ENCODE peak calls at places on chromosome 21, in five cellular contexts. W is prostate gland; O is effector memory CD4-positive, alpha-beta T cell; J is HCT116; I is PC-3. B is an unnamed sample.

GRCh38 chr21:41835711-41836154 is 43.4 kb downstream of the PRDM15 start:
- DNase-seq in O (no peak), W (no peak), J (no peak), I (no peak), B (no peak)

GRCh38 chr21:29264721-29265120 is 34.0 kb upstream of the BACH1 start:
- DNase-seq in I (no peak), O (no peak), W (no peak), J (no peak), B (no peak)

GRCh38 chr21:42405064-42406059 is 1.7 kb downstream of the UBASH3A start:
- DNase-seq in I (no peak), W (no peak), O (no peak), J (no peak), B (no peak)

GRCh38 chr21:31471865-31472264 is 127.8 kb upstream of the TIAM1 start:
- DNase-seq in O (no peak), J (no peak), W (no peak), I (no peak), B (no peak)

GRCh38 chr21:16438761-16439160 is 709.0 kb downstream of the USP25 start:
- DNase-seq in J (no peak), I (no peak), W (no peak), O (no peak), B (no peak)

GRCh38 chr21:33848252-33848953 is 67.2 kb downstream of the ATP5PO start:
- DNase-seq in W (no peak), O (no peak), J (no peak), I (peak; percentile 91), B (no peak)

GRCh38 chr21:41684381-41685245 is 82.2 kb downstream of the RIPK4 start:
- DNase-seq in I (peak; percentile 86), O (no peak), J (no peak), W (peak; percentile 77), B (no peak)

GRCh38 chr21:43981151-43981870 is 30.8 kb upstream of the TRAPPC10 start:
- DNase-seq in W (no peak), I (no peak), O (no peak), J (no peak), B (no peak)

GRCh38 chr21:16169102-16169511 is 439.3 kb downstream of the USP25 start:
- DNase-seq in I (no peak), O (no peak), J (no peak), W (no peak), B (no peak)

GRCh38 chr21:43921602-43921978 is 56.6 kb downstream of the AGPAT3 start:
- DNase-seq in W (no peak), I (no peak), O (peak; percentile 23), J (no peak), B (peak; percentile 76)

GRCh38 chr21:15283789-15284188 is 219.0 kb upstream of the NRIP1 start:
- DNase-seq in J (no peak), I (no peak), W (no peak), O (no peak), B (no peak)

GRCh38 chr21:35048183-35048601 is 910 bp downstream of the RUNX1 start:
- DNase-seq in I (peak; percentile 46), J (no peak), W (no peak), O (no peak), B (no peak)

GRCh38 chr21:18477059-18477458 is 73.5 kb upstream of the TMPRSS15 start:
- DNase-seq in W (no peak), I (peak; percentile 30), J (no peak), O (no peak), B (no peak)

GRCh38 chr21:15495965-15496364 is 233.8 kb upstream of the USP25 start:
- DNase-seq in I (peak; percentile 72), W (no peak), O (no peak), J (no peak), B (no peak)

GRCh38 chr21:17828223-17828622 is 9.1 kb upstream of the C21orf91 start:
- DNase-seq in I (no peak), O (no peak), J (no peak), W (no peak), B (no peak)

GRCh38 chr21:42236693-42237092 is 17.8 kb downstream of the ABCG1 start:
- DNase-seq in O (no peak), W (no peak), I (no peak), J (no peak), B (peak; percentile 43)

GRCh38 chr21:14911351-14911750 is 153.4 kb downstream of the NRIP1 start:
- DNase-seq in J (no peak), I (peak; percentile 74), W (no peak), O (no peak), B (no peak)

GRCh38 chr21:40618216-40618615 is 228.7 kb downstream of the DSCAM start:
- DNase-seq in O (no peak), I (no peak), J (no peak), W (no peak), B (no peak)

GRCh38 chr21:41633627-41634026 is 125.7 kb upstream of the TMPRSS2 start:
- DNase-seq in W (no peak), I (no peak), O (no peak), J (no peak), B (no peak)

GRCh38 chr21:32770514-32771133 is 931 bp downstream of the PAXBP1 start:
- DNase-seq in J (no peak), W (peak; percentile 14), I (peak; percentile 5), O (no peak), B (peak; percentile 2)

GRCh38 chr21:32771134-32771523 is 426 bp downstream of the PAXBP1 start:
- DNase-seq in J (no peak), I (peak; percentile 50), W (peak; percentile 30), O (no peak), B (no peak)

GRCh38 chr21:32764186-32764585 is 7.4 kb downstream of the PAXBP1 start:
- DNase-seq in J (no peak), O (no peak), I (no peak), W (no peak), B (no peak)

GRCh38 chr21:32772281-32773047 is 909 bp upstream of the PAXBP1 start:
- DNase-seq in I (peak; percentile 36), J (no peak), W (peak; percentile 19), O (no peak), B (peak; percentile 21)

GRCh38 chr21:32768530-32768929 is 3.0 kb downstream of the PAXBP1 start:
- DNase-seq in J (no peak), O (no peak), I (no peak), W (no peak), B (peak; percentile 6)
- H3K4me1 ChIP-seq in J (peaks cover 22% of the 10 kb centered on the region), O (no peaks in the 10 kb centered on the region), I (peaks cover 26% of the 10 kb centered on the region), W (no peaks in the 10 kb centered on the region), B (peaks cover 41% of the 10 kb centered on the region)

GRCh38 chr21:28086861-28087581 is 905.7 kb downstream of the LTN1 start:
- DNase-seq in O (no peak), W (no peak), I (no peak), J (no peak), B (no peak)
- H3K9me3 ChIP-seq in O (no peaks in the 10 kb centered on the region), W (no peaks in the 10 kb centered on the region), I (no peaks in the 10 kb centered on the region), J (no peaks in the 10 kb centered on the region), B (no peaks in the 10 kb centered on the region)

GRCh38 chr21:45129231-45129923 is 55.0 kb downstream of the ADARB1 start:
- DNase-seq in J (no peak), O (no peak), I (peak; percentile 81), W (no peak), B (no peak)

GRCh38 chr21:45131537-45131999 is 57.2 kb downstream of the ADARB1 start:
- DNase-seq in J (no peak), O (no peak), I (no peak), W (no peak), B (no peak)

GRCh38 chr21:45127937-45128336 is 53.6 kb downstream of the ADARB1 start:
- DNase-seq in O (no peak), J (no peak), W (no peak), I (no peak), B (no peak)

GRCh38 chr21:45128613-45129226 is 54.3 kb downstream of the ADARB1 start:
- DNase-seq in I (peak; percentile 82), O (peak; percentile 60), W (peak; percentile 73), J (peak; percentile 53), B (peak; percentile 82)

GRCh38 chr21:45130324-45130774 is 56.0 kb downstream of the ADARB1 start:
- DNase-seq in O (no peak), I (peak; percentile 86), W (no peak), J (no peak), B (no peak)
- H3K4me3 ChIP-seq in O (no peak overlapping the region), I (peak overlapping the region; percentile 63), W (no peak overlapping the region), J (no peak overlapping the region), B (no peak overlapping the region)

DNA sequence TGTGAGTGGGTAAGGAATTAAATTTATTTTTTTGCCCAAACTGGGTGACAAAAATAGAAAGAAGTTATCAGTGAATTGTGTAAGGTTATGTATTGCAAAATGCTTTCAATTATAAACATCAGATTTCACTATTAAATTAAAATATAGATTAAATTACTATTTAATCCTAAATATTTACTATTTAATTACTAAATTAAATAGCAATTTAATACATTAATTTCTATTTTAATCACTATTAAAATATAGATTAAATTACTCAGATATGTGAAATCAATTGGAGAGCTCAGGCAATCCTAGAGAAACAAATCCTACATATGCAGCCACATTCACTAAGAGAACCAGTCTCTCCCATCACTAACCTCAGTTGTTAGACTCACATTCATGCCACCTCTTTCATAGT is 2075.8 kb downstream of the MRPL39 start:
- DNase-seq in J (no peak), I (no peak), W (no peak), O (no peak), B (no peak)
- H3K4me1 ChIP-seq in J (no peaks in the 10 kb centered on the region), I (no peaks in the 10 kb centered on the region), W (no peaks in the 10 kb centered on the region), O (no peaks in the 10 kb centered on the region), B (no peaks in the 10 kb centered on the region)

GRCh38 chr21:21712761-21713558 is 714.8 kb downstream of the NCAM2 start:
- DNase-seq in W (no peak), J (no peak), I (no peak), O (no peak), B (no peak)
- H3K9me3 ChIP-seq in W (no peaks in the 10 kb centered on the region), J (peaks cover 26% of the 10 kb centered on the region), I (no peaks in the 10 kb centered on the region), O (no peaks in the 10 kb centered on the region), B (no peaks in the 10 kb centered on the region)

GRCh38 chr21:37532868-37533780 is 166.6 kb downstream of the DYRK1A start:
- DNase-seq in I (peak; percentile 86), W (no peak), O (no peak), J (peak; percentile 47), B (no peak)
- H3K4me3 ChIP-seq in I (peak overlapping the region; percentile 57), W (no peak overlapping the region), O (no peak overlapping the region), J (peak overlapping the region; percentile 18), B (no peak overlapping the region)

GRCh38 chr21:45353200-45353599 is 51.8 kb upstream of the COL18A1 start:
- DNase-seq in W (no peak), J (no peak), I (no peak), O (no peak), B (no peak)
- H3K4me1 ChIP-seq in W (no peaks in the 10 kb centered on the region), J (no peaks in the 10 kb centered on the region), I (no peaks in the 10 kb centered on the region), O (no peaks in the 10 kb centered on the region), B (no peaks in the 10 kb centered on the region)

B was measured in CD4-positive, CD25-positive, alpha-beta regulatory T cell.